ENCODE peak calls at places on chromosomes 1 and 21, in nine cellular contexts. W is CD8-positive, alpha-beta T cell; A is AG04450; X is hepatocyte; R is cardiac muscle cell; V is lower lobe of right lung; E is esophagus muscularis mucosa; G is heart right ventricle; Y is breast epithelium. P is an unnamed sample.
A peak's percentile ranks its signal among the peaks of the same experiment; 100 is the strongest.

GRCh38 chr21:21851657-21852056 is 853.4 kb downstream of the NCAM2 start:
- DNase-seq in R (no peak), W (no peak), A (no peak), Y (no peak), E (no peak), V (no peak), G (no peak), X (no peak), P (no peak)

GRCh38 chr1:168386492-168386891 is 105.8 kb downstream of the TBX19 start:
- DNase-seq in Y (no peak), W (no peak), X (no peak), V (no peak), A (no peak), E (no peak), R (no peak), G (no peak), P (no peak)

GRCh38 chr1:164713446-164714204 is 154.6 kb downstream of the PBX1 start:
- DNase-seq in Y (no peak), A (no peak), G (no peak), E (no peak), X (no peak), R (peak; percentile 61), W (no peak), V (no peak), P (no peak)

GRCh38 chr1:22290611-22291010 is 147.7 kb upstream of the WNT4 start:
- DNase-seq in G (no peak), R (no peak), V (no peak), X (no peak), A (no peak), W (no peak), Y (peak; percentile 33), E (no peak), P (no peak)

GRCh38 chr1:44811714-44812151 is 3.4 kb downstream of the BTBD19 start:
- DNase-seq in E (no peak), Y (peak; percentile 49), A (peak; percentile 48), X (peak; percentile 62), G (peak; percentile 21), V (peak; percentile 25), W (no peak), R (peak; percentile 59), P (peak; percentile 6)

GRCh38 chr1:110150330-110151174 is at the start of gene SLC6A17:
- DNase-seq in G (no peak), R (peak; percentile 55), X (peak; percentile 52), W (no peak), A (no peak), E (no peak), Y (no peak), V (no peak), P (no peak)

GRCh38 chr1:20466231-20466630 is 19.8 kb downstream of the CAMK2N1 start:
- DNase-seq in R (no peak), A (no peak), Y (no peak), X (no peak), G (no peak), E (no peak), V (no peak), W (no peak), P (no peak)

GRCh38 chr21:20783611-20784010 is 214.6 kb upstream of the NCAM2 start:
- DNase-seq in G (no peak), X (no peak), W (no peak), E (no peak), R (peak; percentile 27), A (no peak), Y (no peak), V (no peak), P (no peak)

GRCh38 chr1:203324103-203325003 is 19.0 kb downstream of the BTG2 start:
- DNase-seq in R (peak; percentile 48), W (peak; percentile 39), V (peak; percentile 57), G (no peak), A (no peak), X (no peak), Y (no peak), E (no peak), P (peak; percentile 60)

GRCh38 chr1:103106426-103107321 is 1.6 kb downstream of the COL11A1 start:
- DNase-seq in G (no peak), V (no peak), Y (no peak), X (peak; percentile 63), W (no peak), A (no peak), R (peak; percentile 57), E (no peak), P (no peak)

GRCh38 chr1:203327684-203328457 is 22.6 kb downstream of the BTG2 start:
- DNase-seq in W (peak; percentile 56), G (peak; percentile 63), X (peak; percentile 75), V (no peak), A (no peak), E (no peak), R (peak; percentile 69), Y (peak; percentile 59), P (peak; percentile 89)

GRCh38 chr1:154943649-154944421 is 7.3 kb upstream of the PMVK start:
- DNase-seq in R (peak; percentile 39), G (peak; percentile 34), V (no peak), X (peak; percentile 65), E (no peak), Y (no peak), A (no peak), W (no peak), P (peak; percentile 28)

GRCh38 chr1:237111807-237112206 is 69.8 kb downstream of the RYR2 start:
- DNase-seq in R (no peak), W (no peak), E (no peak), Y (no peak), A (no peak), X (no peak), G (no peak), V (no peak), P (no peak)

GRCh38 chr1:87084247-87084836 is 169.9 kb downstream of the HS2ST1 start:
- DNase-seq in W (no peak), G (no peak), Y (no peak), V (no peak), X (peak; percentile 47), R (peak; percentile 59), A (no peak), E (no peak), P (no peak)

GRCh38 chr1:223771469-223771813 is 59.1 kb downstream of the CAPN2 start:
- DNase-seq in W (no peak), V (no peak), R (no peak), A (no peak), Y (no peak), X (no peak), E (no peak), G (no peak), P (no peak)

GRCh38 chr1:223771814-223772770 is 59.8 kb downstream of the CAPN2 start:
- DNase-seq in V (peak; percentile 67), X (peak; percentile 81), E (no peak), W (no peak), Y (no peak), R (peak; percentile 93), G (peak; percentile 38), A (peak; percentile 63), P (no peak)

GRCh38 chr1:223770621-223771315 is 58.4 kb downstream of the CAPN2 start:
- DNase-seq in V (no peak), Y (no peak), X (no peak), A (no peak), E (no peak), G (no peak), R (no peak), W (no peak), P (no peak)

GRCh38 chr1:223774133-223774811 is 61.9 kb downstream of the CAPN2 start:
- DNase-seq in G (no peak), A (no peak), Y (no peak), R (no peak), E (no peak), X (no peak), V (no peak), W (no peak), P (no peak)

DNA sequence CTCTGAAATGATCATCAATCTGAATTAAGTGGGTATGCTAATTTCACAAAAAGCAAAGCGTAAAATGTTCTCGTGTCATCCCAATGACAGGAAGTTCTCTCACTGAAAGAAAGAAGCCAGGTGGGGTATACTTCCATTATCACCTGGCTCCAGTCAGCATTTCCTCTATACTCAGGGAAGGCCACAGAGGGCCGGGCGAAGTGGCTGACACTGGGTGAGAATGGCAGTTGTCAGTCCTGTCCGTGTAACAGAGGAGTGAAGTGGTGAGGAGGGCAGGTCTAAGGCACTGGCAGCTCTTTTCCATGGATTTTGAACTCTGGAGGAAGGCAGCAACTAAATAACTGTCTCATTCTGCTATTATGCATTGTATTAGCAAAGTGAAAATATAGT is 60.4 kb downstream of the CAPN2 start:
- DNase-seq in W (no peak), G (no peak), V (no peak), X (no peak), R (no peak), E (no peak), A (no peak), Y (no peak), P (no peak)
- H3K27ac ChIP-seq in W (no peak overlapping the region), G (peak overlapping the region; percentile 73), V (peak overlapping the region; percentile 68), X (peak overlapping the region; percentile 91), R (peak overlapping the region; percentile 80), E (peak overlapping the region; percentile 59), A (peak overlapping the region; percentile 65), Y (peak overlapping the region; percentile 48), P (no peak overlapping the region)

DNA sequence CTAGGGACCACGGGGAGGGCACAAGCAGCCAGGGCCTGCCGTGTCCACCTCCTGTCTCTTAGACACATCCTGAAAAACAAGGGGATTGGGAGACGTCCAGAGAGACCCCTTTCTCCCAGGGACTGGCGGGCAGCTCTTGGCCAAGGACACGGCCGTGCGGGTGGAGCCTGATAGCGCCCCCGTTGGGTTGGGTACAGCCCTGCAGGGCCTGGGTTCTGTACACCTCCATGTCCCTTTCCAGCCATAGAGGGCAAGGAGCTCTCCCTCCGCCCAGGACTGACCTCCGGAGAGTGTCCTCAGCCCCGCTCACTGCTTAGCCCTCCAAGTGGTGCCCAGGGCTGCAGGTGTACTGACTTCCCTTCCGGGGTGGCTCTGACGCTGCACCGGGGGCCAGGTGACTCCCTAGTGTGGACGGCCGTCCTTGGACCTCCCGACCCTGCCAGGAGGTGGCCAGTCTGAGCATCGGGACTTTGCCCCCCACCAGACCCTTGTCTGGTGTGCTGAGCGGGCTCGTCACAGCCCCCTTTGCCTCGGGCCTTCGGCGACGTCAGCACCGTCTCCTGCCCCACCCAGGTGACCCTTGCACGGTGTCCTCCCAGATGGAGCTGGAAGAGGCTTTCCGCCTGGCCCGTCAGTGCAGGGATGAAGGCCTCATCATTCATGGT is 5.8 kb downstream of the PRKCZ start:
- DNase-seq in R (no peak), Y (no peak), A (no peak), X (no peak), V (no peak), E (no peak), G (peak; percentile 11), W (no peak), P (no peak)
- TF ChIP-seq CTCF in R (no peak), Y (no peak), A (no peak), X (no peak), V (no peak), E (no peak), G (no peak), W (no peak), P (no peak)

DNA sequence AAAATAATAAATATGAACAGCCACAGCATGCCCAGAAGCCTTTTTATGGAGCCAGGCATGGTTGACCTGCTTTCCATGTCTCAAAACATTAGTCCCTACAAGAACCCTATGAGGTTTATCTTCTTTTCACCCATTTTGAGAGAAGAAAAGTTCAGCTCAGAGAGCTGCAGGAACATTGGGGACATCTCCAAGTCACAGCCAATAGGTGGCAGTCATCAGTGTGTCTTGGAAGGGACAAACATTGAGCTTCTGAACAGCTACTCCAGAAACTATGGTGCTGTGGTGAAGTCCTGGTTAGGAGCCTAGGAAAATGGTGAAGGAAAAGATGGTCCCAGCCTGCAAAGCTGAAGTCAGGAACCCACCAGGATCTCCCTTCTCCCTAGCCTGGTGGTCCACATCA is 73.6 kb downstream of the JMJD4 start:
- DNase-seq in V (no peak), A (no peak), G (no peak), E (no peak), R (no peak), W (no peak), Y (no peak), X (no peak), P (no peak)
- H3K9me3 ChIP-seq in V (peaks cover 100% of the 10 kb centered on the region), A (peaks cover 35% of the 10 kb centered on the region), G (peaks cover 100% of the 10 kb centered on the region), E (peaks cover 100% of the 10 kb centered on the region), R (peaks cover 4% of the 10 kb centered on the region), W (peaks cover 74% of the 10 kb centered on the region), Y (peaks cover 99% of the 10 kb centered on the region), X (peaks cover 67% of the 10 kb centered on the region), P (peaks cover 95% of the 10 kb centered on the region)

GRCh38 chr21:35041122-35041521 is 8.0 kb downstream of the RUNX1 start:
- DNase-seq in R (no peak), Y (no peak), G (no peak), X (no peak), V (no peak), E (no peak), A (no peak), W (no peak), P (no peak)
- H3K27ac ChIP-seq in R (no peak overlapping the region), Y (no peak overlapping the region), G (no peak overlapping the region), X (no peak overlapping the region), V (no peak overlapping the region), E (no peak overlapping the region), A (no peak overlapping the region), W (no peak overlapping the region), P (no peak overlapping the region)

P was measured in CD4-positive, alpha-beta T cell.